ENCODE peak calls at places on chromosomes 4 and X, in ten cellular contexts. Q, B, U, E, I, K, C, S, O and M are unnamed samples.
A peak's percentile ranks its signal among the peaks of the same experiment; 100 is the strongest.

GRCh38 chr4:2742081-2742822 is 13.9 kb downstream of the TNIP2 start:
- DNase-seq in B (no peak), Q (no peak), S (no peak), O (no peak), U (no peak), K (no peak), I (no peak), C (no peak), E (no peak), M (no peak)

GRCh38 chrX:30657542-30658238 is 4.5 kb downstream of the GK start:
- DNase-seq in S (no peak), O (no peak), K (no peak), Q (no peak), C (no peak), U (no peak), B (no peak), E (no peak), I (no peak), M (no peak)

GRCh38 chrX:6149231-6149870 is 79.3 kb downstream of the NLGN4X start:
- DNase-seq in I (no peak), O (no peak), K (peak; percentile 69), Q (no peak), S (peak; percentile 82), U (no peak), C (no peak), E (no peak), B (no peak), M (no peak)

GRCh38 chrX:105725228-105725627 is 97.1 kb upstream of the NRK start:
- DNase-seq in U (no peak), C (no peak), S (no peak), Q (no peak), O (no peak), E (no peak), B (no peak), K (no peak), I (no peak), M (no peak)

GRCh38 chr4:14857986-14858385 is 144.3 kb upstream of the CPEB2 start:
- DNase-seq in Q (no peak), O (no peak), S (no peak), E (no peak), C (no peak), I (no peak), B (no peak), U (no peak), K (no peak), M (no peak)

GRCh38 chr4:60648774-60649173 is 551.4 kb upstream of the ADGRL3 start:
- DNase-seq in E (no peak), B (no peak), S (no peak), I (no peak), C (no peak), K (no peak), Q (no peak), U (no peak), O (no peak), M (no peak)

GRCh38 chrX:40734956-40735317 is 405 bp downstream of the MED14 start:
- DNase-seq in K (no peak), Q (no peak), C (no peak), O (no peak), U (no peak), I (no peak), B (no peak), E (no peak), S (no peak), M (no peak)

GRCh38 chr4:167602157-167602556 is 367.9 kb upstream of the SPOCK3 start:
- DNase-seq in C (no peak), I (no peak), B (no peak), U (no peak), E (no peak), K (no peak), Q (no peak), O (no peak), S (no peak), M (no peak)

GRCh38 chr4:109231331-109231730 is 71.1 kb downstream of the COL25A1 start:
- DNase-seq in U (no peak), B (no peak), O (no peak), I (no peak), K (no peak), S (no peak), E (no peak), C (no peak), Q (no peak), M (no peak)

GRCh38 chr4:31360786-31361185 is 640.6 kb downstream of the PCDH7 start:
- DNase-seq in O (no peak), U (no peak), E (no peak), K (no peak), S (no peak), C (no peak), I (no peak), B (no peak), Q (no peak), M (peak; percentile 13)

GRCh38 chrX:3257471-3257870 is 89.0 kb downstream of the MXRA5 start:
- DNase-seq in O (no peak), K (peak; percentile 64), Q (no peak), C (no peak), I (no peak), U (no peak), S (no peak), E (no peak), B (no peak), M (no peak)

GRCh38 chr4:171948038-171948437 is 134.8 kb downstream of the GALNTL6 start:
- DNase-seq in B (no peak), U (no peak), O (no peak), K (no peak), I (no peak), Q (no peak), S (no peak), E (no peak), C (no peak), M (no peak)

GRCh38 chr4:157115613-157116340 is 39.8 kb downstream of the GLRB start:
- DNase-seq in O (no peak), U (no peak), B (no peak), E (no peak), C (no peak), K (peak; percentile 59), I (no peak), S (no peak), Q (no peak), M (peak; percentile 42)

GRCh38 chrX:102339312-102340298 is 92.6 kb downstream of the NXF2 start:
- DNase-seq in C (no peak), K (no peak), E (no peak), Q (no peak), I (no peak), O (peak; percentile 67), U (no peak), B (no peak), S (no peak), M (no peak)

GRCh38 chrX:43559643-43560042 is 96.5 kb upstream of the MAOA start:
- DNase-seq in Q (peak; percentile 12), B (no peak), I (peak; percentile 34), C (no peak), O (no peak), K (peak; percentile 64), S (no peak), E (no peak), U (peak; percentile 26), M (peak; percentile 7)

GRCh38 chr4:139050436-139050835 is 34.9 kb downstream of the NOCT start:
- DNase-seq in C (no peak), O (no peak), E (no peak), U (no peak), B (no peak), I (no peak), K (peak; percentile 67), S (no peak), Q (no peak), M (no peak)

GRCh38 chrX:72100051-72100755 is 31.5 kb downstream of the RTL5 start:
- DNase-seq in I (no peak), C (no peak), O (peak; percentile 69), U (no peak), E (no peak), K (no peak), B (no peak), Q (no peak), S (peak; percentile 20), M (no peak)

GRCh38 chrX:72114306-72114705 is 17.4 kb downstream of the RTL5 start:
- DNase-seq in O (peak; percentile 60), I (no peak), B (no peak), C (no peak), U (no peak), S (no peak), E (no peak), K (no peak), Q (no peak), M (no peak)

GRCh38 chrX:140701480-140701879 is 8.1 kb upstream of the LINC00632 start:
- DNase-seq in I (no peak), K (peak; percentile 31), O (no peak), S (peak; percentile 3), U (no peak), E (no peak), Q (no peak), C (no peak), B (no peak), M (peak; percentile 13)